ENCODE peak calls at places on chromosomes 11 and 22, in four cellular contexts. H is HCT116, X is kidney, O is substantia nigra. Z is an unnamed sample.

GRCh38 chr22:19503367-19503766 is 20.8 kb downstream of the CLDN5 start:
- DNase-seq in H (no peak), X (no peak), O (no peak), Z (no peak)

GRCh38 chr11:65535102-65535501 is 10.2 kb downstream of the SCYL1 start:
- DNase-seq in H (no peak), X (no peak), O (no peak), Z (no peak)

GRCh38 chr22:43945632-43946390 is 9.4 kb upstream of the SAMM50 start:
- DNase-seq in H (peak; percentile 41), X (no peak), O (peak; percentile 50), Z (no peak)

GRCh38 chr22:45418056-45418769 is 4.7 kb downstream of the RIBC2 start:
- DNase-seq in H (no peak), X (peak; percentile 35), O (no peak), Z (no peak)

GRCh38 chr11:112269139-112269538 is 8.5 kb upstream of the PLET1 start:
- DNase-seq in H (no peak), X (no peak), O (no peak), Z (no peak)

GRCh38 chr11:134470238-134470637 is 58.2 kb upstream of the B3GAT1 start:
- DNase-seq in H (no peak), X (no peak), O (no peak), Z (no peak)

GRCh38 chr11:70387564-70387963 is 10.8 kb upstream of the CTTN start:
- DNase-seq in H (no peak), X (no peak), O (no peak), Z (no peak)

GRCh38 chr11:129023968-129024676 is 81.5 kb upstream of the TP53AIP1 start:
- DNase-seq in H (peak; percentile 82), X (peak; percentile 70), O (no peak), Z (peak; percentile 32)

GRCh38 chr22:46368422-46368821 is 32.9 kb downstream of the TRMU start:
- DNase-seq in H (no peak), X (peak; percentile 67), O (no peak), Z (no peak)

GRCh38 chr11:62806611-62807121 is 1.4 kb upstream of the NXF1 start:
- DNase-seq in H (no peak), X (peak; percentile 59), O (no peak), Z (no peak)

GRCh38 chr11:94876222-94876621 is 97.1 kb downstream of the CWC15 start:
- DNase-seq in H (no peak), X (no peak), O (no peak), Z (no peak)

GRCh38 chr22:17118342-17118741 is 2.8 kb downstream of the TMEM121B start:
- DNase-seq in H (no peak), X (no peak), O (no peak), Z (no peak)

GRCh38 chr22:17115927-17116326 is 5.2 kb downstream of the TMEM121B start:
- DNase-seq in H (no peak), X (no peak), O (no peak), Z (no peak)

GRCh38 chr22:17117890-17118289 is 3.3 kb downstream of the TMEM121B start:
- DNase-seq in H (no peak), X (no peak), O (no peak), Z (no peak)

GRCh38 chr22:17116931-17117330 is 4.2 kb downstream of the TMEM121B start:
- DNase-seq in H (no peak), X (no peak), O (no peak), Z (no peak)

GRCh38 chr22:17117400-17117799 is 3.8 kb downstream of the TMEM121B start:
- DNase-seq in H (no peak), X (no peak), O (no peak), Z (no peak)
- H3K27ac ChIP-seq in H (no peak overlapping the region), X (no peak overlapping the region), O (peak overlapping the region; percentile 68), Z (no peak overlapping the region)

DNA sequence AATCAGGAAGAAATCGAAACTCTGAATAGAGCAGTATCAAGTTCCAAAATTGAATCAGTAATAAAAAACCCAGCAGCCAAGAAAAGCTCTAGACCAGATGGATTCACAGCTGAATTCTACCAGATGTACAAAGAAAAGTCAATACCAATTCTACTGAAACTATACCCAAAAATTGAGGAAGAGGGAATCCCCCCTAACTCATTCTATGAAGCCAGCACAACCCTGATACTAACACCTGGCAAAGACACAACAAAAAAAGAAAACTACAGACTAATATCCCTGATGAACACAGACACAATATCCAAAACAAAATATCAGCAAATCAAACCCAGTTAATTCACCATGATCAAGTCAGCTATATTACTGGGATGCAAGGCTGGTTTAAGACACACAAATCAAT is 97.7 kb downstream of the ZC3H12C start:
- DNase-seq in H (no peak), X (no peak), O (no peak), Z (no peak)
- H3K27ac ChIP-seq in H (no peak overlapping the region), X (no peak overlapping the region), O (no peak overlapping the region), Z (no peak overlapping the region)

DNA sequence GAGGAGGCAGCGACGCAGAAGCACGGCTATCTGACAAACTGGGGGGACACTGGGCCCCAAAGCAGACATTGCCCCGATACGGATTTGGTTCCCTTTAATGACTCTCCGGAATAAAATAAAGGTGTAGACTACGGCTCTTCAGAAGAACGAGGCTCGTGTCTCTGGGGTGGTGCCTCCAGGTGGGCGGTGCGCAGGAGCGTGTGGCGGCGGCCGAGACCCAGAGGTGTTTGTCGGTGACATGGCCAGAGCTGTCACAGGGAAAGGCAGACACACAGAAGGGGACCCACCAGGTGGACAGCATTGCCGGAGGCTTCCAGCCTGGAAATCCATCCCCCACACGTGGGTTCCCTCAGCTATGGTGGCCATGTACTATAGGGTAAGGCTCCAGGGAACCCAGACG is 366.0 kb downstream of the BRD1 start:
- DNase-seq in H (no peak), X (no peak), O (no peak), Z (no peak)
- H3K27ac ChIP-seq in H (no peak overlapping the region), X (no peak overlapping the region), O (no peak overlapping the region), Z (no peak overlapping the region)

DNA sequence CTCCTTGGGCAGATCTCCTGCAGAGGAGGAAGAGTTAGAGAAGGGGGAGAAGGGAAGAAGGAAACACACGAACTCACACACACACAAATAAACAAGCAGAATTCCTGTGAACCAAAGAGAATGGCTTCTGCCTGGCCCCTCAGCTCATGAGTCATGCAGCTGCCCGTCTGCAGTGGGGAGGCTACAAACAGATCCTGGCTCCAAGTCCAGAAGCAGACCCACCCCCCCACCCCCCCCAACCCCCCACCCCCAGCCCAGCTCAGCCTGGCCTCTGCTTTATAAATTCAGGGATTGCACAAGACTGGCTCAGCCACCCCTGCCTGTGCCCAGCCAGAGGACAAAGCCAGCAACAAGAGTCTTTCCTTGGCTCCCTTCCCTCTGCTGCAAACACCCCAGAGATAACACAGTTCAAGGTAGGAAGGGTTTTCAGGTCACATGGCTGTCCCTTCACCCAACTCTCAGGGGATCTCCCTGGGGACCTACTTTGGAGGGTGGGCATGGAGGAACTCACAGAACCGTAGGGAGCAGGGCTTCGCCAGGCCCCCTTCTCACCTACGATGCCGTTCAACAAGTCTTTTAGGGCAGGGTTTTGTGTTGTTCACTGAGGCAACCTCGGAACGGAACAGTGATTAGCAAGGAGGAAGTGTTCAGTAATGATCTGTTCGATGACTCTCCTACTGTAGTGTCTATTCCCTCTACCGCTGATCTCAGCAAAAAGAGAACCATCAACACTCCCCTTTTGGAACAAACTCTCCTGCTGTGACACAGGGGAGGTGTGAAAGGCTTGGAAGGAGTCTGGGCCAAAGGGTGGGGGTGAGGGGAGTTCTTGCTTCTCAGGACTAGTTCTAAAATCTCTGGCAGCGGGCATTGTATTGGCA is 35.5 kb downstream of the RPL27A start:
- DNase-seq in H (no peak), X (peak; percentile 86), O (peak; percentile 32), Z (no peak)
- H3K27ac ChIP-seq in H (peak overlapping the region; percentile 67), X (peak overlapping the region; percentile 25), O (peak overlapping the region; percentile 39), Z (peak overlapping the region; percentile 78)

DNA sequence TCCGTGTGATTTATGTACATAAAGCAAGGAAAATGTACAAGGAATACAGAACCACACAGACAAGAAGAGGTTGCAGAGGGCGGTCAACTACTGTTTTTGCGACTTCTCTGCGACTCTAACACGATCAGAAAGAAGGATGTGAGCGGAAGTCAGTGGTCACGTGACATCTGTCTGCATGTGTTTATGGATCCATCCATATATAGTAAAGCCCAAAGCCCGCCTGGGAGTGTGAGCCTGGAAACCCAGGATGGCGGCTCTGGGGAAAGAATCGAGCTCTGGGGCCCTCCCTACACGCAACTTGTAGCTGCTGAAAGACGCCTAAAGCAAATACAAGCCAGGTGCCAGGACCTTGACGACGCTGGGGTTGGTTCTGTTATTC is 8.8 kb downstream of the OSBPL5 start:
- DNase-seq in H (no peak), X (peak; percentile 64), O (no peak), Z (no peak)
- H3K27ac ChIP-seq in H (no peak overlapping the region), X (peak overlapping the region; percentile 32), O (no peak overlapping the region), Z (no peak overlapping the region)

GRCh38 chr11:118572075-118572913 is at the start of gene ARCN1:
- DNase-seq in H (peak; percentile 41), X (peak; percentile 93), O (peak; percentile 77), Z (no peak)
- H3K27ac ChIP-seq in H (peak within 1 kb of the TSS; percentile 94), X (peak within 1 kb of the TSS; percentile 96), O (peak within 1 kb of the TSS; percentile 91), Z (peak within 1 kb of the TSS; percentile 86)